ENCODE peak calls at places on chromosomes 16 and 17, in eight cellular contexts. One of them, this sample, is unnamed.

GRCh38 chr16:9797306-9797705 is 384.9 kb downstream of the GRIN2A start:
- DNase-seq in HFF-Myc: no peak
- DNase-seq in anterior cingulate cortex: no peak
- DNase-seq in activated naive CD4-positive, alpha-beta T cell treated with anti-CD3 and anti-CD28 coated beads for 36 hours: no peak
- DNase-seq in RWPE1: no peak
- DNase-seq in nucleus accumbens: no peak
- DNase-seq in activated T-cell treated with anti-CD3 and anti-CD28 coated beads for 24 hours: no peak
- DNase-seq in HTR-8/SVneo: no peak
- DNase-seq in this sample: no peak

GRCh38 chr17:2610640-2611175 is 17.3 kb downstream of the PAFAH1B1 start:
- DNase-seq in HFF-Myc: no peak
- DNase-seq in anterior cingulate cortex: no peak
- DNase-seq in activated naive CD4-positive, alpha-beta T cell treated with anti-CD3 and anti-CD28 coated beads for 36 hours: no peak
- DNase-seq in RWPE1: no peak
- DNase-seq in nucleus accumbens: no peak
- DNase-seq in activated T-cell treated with anti-CD3 and anti-CD28 coated beads for 24 hours: no peak
- DNase-seq in HTR-8/SVneo: no peak
- DNase-seq in this sample: peak; percentile 67

GRCh38 chr16:89918453-89919347 is at the start of gene MC1R:
- DNase-seq in HFF-Myc: no peak
- DNase-seq in anterior cingulate cortex: no peak
- DNase-seq in activated naive CD4-positive, alpha-beta T cell treated with anti-CD3 and anti-CD28 coated beads for 36 hours: no peak
- DNase-seq in RWPE1: no peak
- DNase-seq in nucleus accumbens: no peak
- DNase-seq in activated T-cell treated with anti-CD3 and anti-CD28 coated beads for 24 hours: no peak
- DNase-seq in HTR-8/SVneo: no peak
- DNase-seq in this sample: no peak

GRCh38 chr17:74271281-74271680 is 2.8 kb upstream of the DNAI2 start:
- DNase-seq in HFF-Myc: no peak
- DNase-seq in anterior cingulate cortex: no peak
- DNase-seq in activated naive CD4-positive, alpha-beta T cell treated with anti-CD3 and anti-CD28 coated beads for 36 hours: no peak
- DNase-seq in RWPE1: no peak
- DNase-seq in nucleus accumbens: no peak
- DNase-seq in activated T-cell treated with anti-CD3 and anti-CD28 coated beads for 24 hours: no peak
- DNase-seq in HTR-8/SVneo: no peak
- DNase-seq in this sample: no peak

GRCh38 chr17:78725448-78726021 is 56.5 kb downstream of the CYTH1 start:
- DNase-seq in HFF-Myc: no peak
- DNase-seq in anterior cingulate cortex: no peak
- DNase-seq in activated naive CD4-positive, alpha-beta T cell treated with anti-CD3 and anti-CD28 coated beads for 36 hours: peak; percentile 72
- DNase-seq in RWPE1: no peak
- DNase-seq in nucleus accumbens: no peak
- DNase-seq in activated T-cell treated with anti-CD3 and anti-CD28 coated beads for 24 hours: no peak
- DNase-seq in HTR-8/SVneo: no peak
- DNase-seq in this sample: no peak

GRCh38 chr17:14737984-14738651 is 437.2 kb downstream of the HS3ST3B1 start:
- DNase-seq in HFF-Myc: peak; percentile 38
- DNase-seq in anterior cingulate cortex: no peak
- DNase-seq in activated naive CD4-positive, alpha-beta T cell treated with anti-CD3 and anti-CD28 coated beads for 36 hours: no peak
- DNase-seq in RWPE1: peak; percentile 99
- DNase-seq in nucleus accumbens: no peak
- DNase-seq in activated T-cell treated with anti-CD3 and anti-CD28 coated beads for 24 hours: no peak
- DNase-seq in HTR-8/SVneo: peak; percentile 98
- DNase-seq in this sample: no peak

GRCh38 chr16:85252461-85252860 is 140.2 kb upstream of the CIBAR2 start:
- DNase-seq in HFF-Myc: no peak
- DNase-seq in anterior cingulate cortex: no peak
- DNase-seq in activated naive CD4-positive, alpha-beta T cell treated with anti-CD3 and anti-CD28 coated beads for 36 hours: peak; percentile 10
- DNase-seq in RWPE1: no peak
- DNase-seq in nucleus accumbens: no peak
- DNase-seq in activated T-cell treated with anti-CD3 and anti-CD28 coated beads for 24 hours: no peak
- DNase-seq in HTR-8/SVneo: no peak
- DNase-seq in this sample: no peak

GRCh38 chr17:76710863-76711611 is at the start of gene MXRA7:
- DNase-seq in HFF-Myc: no peak
- DNase-seq in anterior cingulate cortex: no peak
- DNase-seq in activated naive CD4-positive, alpha-beta T cell treated with anti-CD3 and anti-CD28 coated beads for 36 hours: peak; percentile 53
- DNase-seq in RWPE1: peak; percentile 71
- DNase-seq in nucleus accumbens: peak; percentile 62
- DNase-seq in activated T-cell treated with anti-CD3 and anti-CD28 coated beads for 24 hours: no peak
- DNase-seq in HTR-8/SVneo: peak; percentile 89
- DNase-seq in this sample: peak; percentile 70

GRCh38 chr17:60463157-60463820 is 41.0 kb downstream of the CHCT1 start:
- DNase-seq in HFF-Myc: no peak
- DNase-seq in anterior cingulate cortex: no peak
- DNase-seq in activated naive CD4-positive, alpha-beta T cell treated with anti-CD3 and anti-CD28 coated beads for 36 hours: no peak
- DNase-seq in RWPE1: no peak
- DNase-seq in nucleus accumbens: no peak
- DNase-seq in activated T-cell treated with anti-CD3 and anti-CD28 coated beads for 24 hours: no peak
- DNase-seq in HTR-8/SVneo: no peak
- DNase-seq in this sample: no peak

GRCh38 chr17:78882546-78883089 is 20.4 kb downstream of the CEP295NL start:
- DNase-seq in HFF-Myc: peak; percentile 33
- DNase-seq in anterior cingulate cortex: no peak
- DNase-seq in activated naive CD4-positive, alpha-beta T cell treated with anti-CD3 and anti-CD28 coated beads for 36 hours: no peak
- DNase-seq in RWPE1: no peak
- DNase-seq in nucleus accumbens: peak; percentile 52
- DNase-seq in activated T-cell treated with anti-CD3 and anti-CD28 coated beads for 24 hours: no peak
- DNase-seq in HTR-8/SVneo: no peak
- DNase-seq in this sample: no peak

GRCh38 chr17:46000757-46001156 is 1.7 kb downstream of the STH start:
- DNase-seq in HFF-Myc: no peak
- DNase-seq in anterior cingulate cortex: no peak
- DNase-seq in activated naive CD4-positive, alpha-beta T cell treated with anti-CD3 and anti-CD28 coated beads for 36 hours: no peak
- DNase-seq in RWPE1: no peak
- DNase-seq in nucleus accumbens: no peak
- DNase-seq in activated T-cell treated with anti-CD3 and anti-CD28 coated beads for 24 hours: no peak
- DNase-seq in HTR-8/SVneo: no peak
- DNase-seq in this sample: no peak

GRCh38 chr17:17214646-17215436 is 8.7 kb upstream of the PLD6 start:
- DNase-seq in HFF-Myc: no peak
- DNase-seq in anterior cingulate cortex: no peak
- DNase-seq in activated naive CD4-positive, alpha-beta T cell treated with anti-CD3 and anti-CD28 coated beads for 36 hours: no peak
- DNase-seq in RWPE1: no peak
- DNase-seq in nucleus accumbens: no peak
- DNase-seq in activated T-cell treated with anti-CD3 and anti-CD28 coated beads for 24 hours: no peak
- DNase-seq in HTR-8/SVneo: no peak
- DNase-seq in this sample: no peak

GRCh38 chr16:2493608-2494007 is 18.7 kb downstream of the TBC1D24 start:
- DNase-seq in HFF-Myc: no peak
- DNase-seq in anterior cingulate cortex: no peak
- DNase-seq in activated naive CD4-positive, alpha-beta T cell treated with anti-CD3 and anti-CD28 coated beads for 36 hours: no peak
- DNase-seq in RWPE1: no peak
- DNase-seq in nucleus accumbens: no peak
- DNase-seq in activated T-cell treated with anti-CD3 and anti-CD28 coated beads for 24 hours: no peak
- DNase-seq in HTR-8/SVneo: no peak
- DNase-seq in this sample: no peak

GRCh38 chr17:82400830-82401229 is 17.3 kb upstream of the HEXD start:
- DNase-seq in HFF-Myc: no peak
- DNase-seq in anterior cingulate cortex: no peak
- DNase-seq in activated naive CD4-positive, alpha-beta T cell treated with anti-CD3 and anti-CD28 coated beads for 36 hours: peak; percentile 75
- DNase-seq in RWPE1: no peak
- DNase-seq in nucleus accumbens: no peak
- DNase-seq in activated T-cell treated with anti-CD3 and anti-CD28 coated beads for 24 hours: peak; percentile 43
- DNase-seq in HTR-8/SVneo: no peak
- DNase-seq in this sample: no peak

GRCh38 chr16:23668225-23668624 is 10.5 kb upstream of the PLK1 start:
- DNase-seq in HFF-Myc: no peak
- DNase-seq in anterior cingulate cortex: no peak
- DNase-seq in activated naive CD4-positive, alpha-beta T cell treated with anti-CD3 and anti-CD28 coated beads for 36 hours: no peak
- DNase-seq in RWPE1: no peak
- DNase-seq in nucleus accumbens: no peak
- DNase-seq in activated T-cell treated with anti-CD3 and anti-CD28 coated beads for 24 hours: no peak
- DNase-seq in HTR-8/SVneo: no peak
- DNase-seq in this sample: no peak

GRCh38 chr17:1039119-1039507 is 42.2 kb downstream of the TIMM22 start:
- DNase-seq in HFF-Myc: no peak
- DNase-seq in anterior cingulate cortex: no peak
- DNase-seq in activated naive CD4-positive, alpha-beta T cell treated with anti-CD3 and anti-CD28 coated beads for 36 hours: no peak
- DNase-seq in RWPE1: no peak
- DNase-seq in nucleus accumbens: no peak
- DNase-seq in activated T-cell treated with anti-CD3 and anti-CD28 coated beads for 24 hours: no peak
- DNase-seq in HTR-8/SVneo: no peak
- DNase-seq in this sample: no peak

GRCh38 chr16:9836118-9836736 is 346.0 kb downstream of the GRIN2A start:
- DNase-seq in HFF-Myc: no peak
- DNase-seq in anterior cingulate cortex: no peak
- DNase-seq in activated naive CD4-positive, alpha-beta T cell treated with anti-CD3 and anti-CD28 coated beads for 36 hours: peak; percentile 9
- DNase-seq in RWPE1: peak; percentile 45
- DNase-seq in nucleus accumbens: peak; percentile 3
- DNase-seq in activated T-cell treated with anti-CD3 and anti-CD28 coated beads for 24 hours: no peak
- DNase-seq in HTR-8/SVneo: peak; percentile 27
- DNase-seq in this sample: no peak

GRCh38 chr17:2060681-2061440 is 6.0 kb downstream of the HIC1 start:
- DNase-seq in HFF-Myc: no peak
- DNase-seq in anterior cingulate cortex: no peak
- DNase-seq in activated naive CD4-positive, alpha-beta T cell treated with anti-CD3 and anti-CD28 coated beads for 36 hours: no peak
- DNase-seq in RWPE1: no peak
- DNase-seq in nucleus accumbens: no peak
- DNase-seq in activated T-cell treated with anti-CD3 and anti-CD28 coated beads for 24 hours: no peak
- DNase-seq in HTR-8/SVneo: no peak
- DNase-seq in this sample: no peak

GRCh38 chr16:89867918-89868317 is 5.5 kb upstream of the TCF25 start:
- DNase-seq in HFF-Myc: no peak
- DNase-seq in anterior cingulate cortex: no peak
- DNase-seq in activated naive CD4-positive, alpha-beta T cell treated with anti-CD3 and anti-CD28 coated beads for 36 hours: no peak
- DNase-seq in RWPE1: no peak
- DNase-seq in nucleus accumbens: no peak
- DNase-seq in activated T-cell treated with anti-CD3 and anti-CD28 coated beads for 24 hours: no peak
- DNase-seq in HTR-8/SVneo: no peak
- DNase-seq in this sample: no peak

GRCh38 chr17:43517161-43517560 is 29.0 kb downstream of the ETV4 start:
- DNase-seq in HFF-Myc: no peak
- DNase-seq in anterior cingulate cortex: no peak
- DNase-seq in activated naive CD4-positive, alpha-beta T cell treated with anti-CD3 and anti-CD28 coated beads for 36 hours: no peak
- DNase-seq in RWPE1: no peak
- DNase-seq in nucleus accumbens: no peak
- DNase-seq in activated T-cell treated with anti-CD3 and anti-CD28 coated beads for 24 hours: no peak
- DNase-seq in HTR-8/SVneo: no peak
- DNase-seq in this sample: no peak

GRCh38 chr17:79089720-79090502 is 15.3 kb downstream of the ENGASE start:
- DNase-seq in HFF-Myc: no peak
- DNase-seq in anterior cingulate cortex: no peak
- DNase-seq in activated naive CD4-positive, alpha-beta T cell treated with anti-CD3 and anti-CD28 coated beads for 36 hours: no peak
- DNase-seq in RWPE1: no peak
- DNase-seq in nucleus accumbens: no peak
- DNase-seq in activated T-cell treated with anti-CD3 and anti-CD28 coated beads for 24 hours: no peak
- DNase-seq in HTR-8/SVneo: no peak
- DNase-seq in this sample: no peak

GRCh38 chr16:63008688-63009087 is 972.5 kb upstream of the CDH8 start:
- DNase-seq in HFF-Myc: no peak
- DNase-seq in anterior cingulate cortex: no peak
- DNase-seq in activated naive CD4-positive, alpha-beta T cell treated with anti-CD3 and anti-CD28 coated beads for 36 hours: no peak
- DNase-seq in RWPE1: no peak
- DNase-seq in nucleus accumbens: no peak
- DNase-seq in activated T-cell treated with anti-CD3 and anti-CD28 coated beads for 24 hours: no peak
- DNase-seq in HTR-8/SVneo: no peak
- DNase-seq in this sample: no peak

GRCh38 chr16:64362193-64362592 is 759.7 kb downstream of the CDH11 start:
- DNase-seq in HFF-Myc: no peak
- DNase-seq in anterior cingulate cortex: no peak
- DNase-seq in activated naive CD4-positive, alpha-beta T cell treated with anti-CD3 and anti-CD28 coated beads for 36 hours: no peak
- DNase-seq in RWPE1: no peak
- DNase-seq in nucleus accumbens: no peak
- DNase-seq in activated T-cell treated with anti-CD3 and anti-CD28 coated beads for 24 hours: no peak
- DNase-seq in HTR-8/SVneo: no peak
- DNase-seq in this sample: no peak

GRCh38 chr16:70788668-70789161 is 12.2 kb downstream of the VAC14 start:
- DNase-seq in HFF-Myc: no peak
- DNase-seq in anterior cingulate cortex: no peak
- DNase-seq in activated naive CD4-positive, alpha-beta T cell treated with anti-CD3 and anti-CD28 coated beads for 36 hours: no peak
- DNase-seq in RWPE1: no peak
- DNase-seq in nucleus accumbens: no peak
- DNase-seq in activated T-cell treated with anti-CD3 and anti-CD28 coated beads for 24 hours: no peak
- DNase-seq in HTR-8/SVneo: no peak
- DNase-seq in this sample: no peak

GRCh38 chr16:10065014-10065413 is 117.2 kb downstream of the GRIN2A start:
- DNase-seq in HFF-Myc: no peak
- DNase-seq in anterior cingulate cortex: no peak
- DNase-seq in activated naive CD4-positive, alpha-beta T cell treated with anti-CD3 and anti-CD28 coated beads for 36 hours: no peak
- DNase-seq in RWPE1: no peak
- DNase-seq in nucleus accumbens: no peak
- DNase-seq in activated T-cell treated with anti-CD3 and anti-CD28 coated beads for 24 hours: no peak
- DNase-seq in HTR-8/SVneo: no peak
- DNase-seq in this sample: no peak